ENCODE peak calls at places on chromosomes 13 and 19, in eight cellular contexts. One of them, this sample, is unnamed.

GRCh38 chr19:33500586-33500985 is 21.0 kb downstream of the PEPD start:
- DNase-seq in endothelial cell of umbilical vein: no peak
- DNase-seq in cardiac muscle cell: no peak
- DNase-seq in A549: no peak
- DNase-seq in BE2C: no peak
- DNase-seq in MM.1S: no peak
- DNase-seq in epithelial cell of proximal tubule: no peak
- DNase-seq in heart right ventricle: no peak
- DNase-seq in this sample: no peak

GRCh38 chr19:29563688-29564087 is 37.9 kb downstream of the VSTM2B start:
- DNase-seq in endothelial cell of umbilical vein: no peak
- DNase-seq in cardiac muscle cell: no peak
- DNase-seq in A549: no peak
- DNase-seq in BE2C: no peak
- DNase-seq in MM.1S: no peak
- DNase-seq in epithelial cell of proximal tubule: no peak
- DNase-seq in heart right ventricle: no peak
- DNase-seq in this sample: peak

GRCh38 chr13:23654111-23655110 is 84.2 kb downstream of the TNFRSF19 start:
- DNase-seq in endothelial cell of umbilical vein: no peak
- DNase-seq in cardiac muscle cell: peak
- DNase-seq in A549: no peak
- DNase-seq in BE2C: no peak
- DNase-seq in MM.1S: no peak
- DNase-seq in epithelial cell of proximal tubule: no peak
- DNase-seq in heart right ventricle: peak
- DNase-seq in this sample: no peak

GRCh38 chr19:40433391-40434216 is 7.8 kb upstream of the SERTAD1 start:
- DNase-seq in endothelial cell of umbilical vein: peak
- DNase-seq in cardiac muscle cell: peak
- DNase-seq in A549: peak
- DNase-seq in BE2C: peak
- DNase-seq in MM.1S: peak
- DNase-seq in epithelial cell of proximal tubule: no peak
- DNase-seq in heart right ventricle: peak
- DNase-seq in this sample: peak

GRCh38 chr19:8001995-8002849 is 3.2 kb downstream of the ELAVL1 start:
- DNase-seq in endothelial cell of umbilical vein: peak
- DNase-seq in cardiac muscle cell: peak
- DNase-seq in A549: peak
- DNase-seq in BE2C: peak
- DNase-seq in MM.1S: peak
- DNase-seq in epithelial cell of proximal tubule: no peak
- DNase-seq in heart right ventricle: peak
- DNase-seq in this sample: peak

GRCh38 chr19:11984986-11985385 is 20.1 kb downstream of the ZNF763 start:
- DNase-seq in endothelial cell of umbilical vein: no peak
- DNase-seq in cardiac muscle cell: no peak
- DNase-seq in A549: no peak
- DNase-seq in BE2C: peak
- DNase-seq in MM.1S: no peak
- DNase-seq in epithelial cell of proximal tubule: no peak
- DNase-seq in heart right ventricle: no peak
- DNase-seq in this sample: no peak

GRCh38 chr19:53906211-53907192 is 2.6 kb upstream of the CACNG7 start:
- DNase-seq in endothelial cell of umbilical vein: no peak
- DNase-seq in cardiac muscle cell: peak
- DNase-seq in A549: peak
- DNase-seq in BE2C: peak
- DNase-seq in MM.1S: no peak
- DNase-seq in epithelial cell of proximal tubule: no peak
- DNase-seq in heart right ventricle: peak
- DNase-seq in this sample: peak

GRCh38 chr19:52923782-52924593 is 760 bp upstream of the ZNF888 start:
- DNase-seq in endothelial cell of umbilical vein: peak
- DNase-seq in cardiac muscle cell: peak
- DNase-seq in A549: no peak
- DNase-seq in BE2C: no peak
- DNase-seq in MM.1S: no peak
- DNase-seq in epithelial cell of proximal tubule: no peak
- DNase-seq in heart right ventricle: peak
- DNase-seq in this sample: peak

GRCh38 chr13:50844181-50844875 is 836 bp upstream of the DLEU7 start:
- DNase-seq in endothelial cell of umbilical vein: no peak
- DNase-seq in cardiac muscle cell: no peak
- DNase-seq in A549: no peak
- DNase-seq in BE2C: no peak
- DNase-seq in MM.1S: no peak
- DNase-seq in epithelial cell of proximal tubule: no peak
- DNase-seq in heart right ventricle: no peak
- DNase-seq in this sample: no peak

GRCh38 chr13:50840327-50840726 is 3.2 kb downstream of the DLEU7 start:
- DNase-seq in endothelial cell of umbilical vein: no peak
- DNase-seq in cardiac muscle cell: no peak
- DNase-seq in A549: no peak
- DNase-seq in BE2C: no peak
- DNase-seq in MM.1S: no peak
- DNase-seq in epithelial cell of proximal tubule: no peak
- DNase-seq in heart right ventricle: no peak
- DNase-seq in this sample: no peak

GRCh38 chr13:50842711-50843255 is 709 bp downstream of the DLEU7 start:
- DNase-seq in endothelial cell of umbilical vein: no peak
- DNase-seq in cardiac muscle cell: no peak
- DNase-seq in A549: no peak
- DNase-seq in BE2C: no peak
- DNase-seq in MM.1S: no peak
- DNase-seq in epithelial cell of proximal tubule: no peak
- DNase-seq in heart right ventricle: peak
- DNase-seq in this sample: no peak

GRCh38 chr13:50843256-50844043 is at the start of gene DLEU7:
- DNase-seq in endothelial cell of umbilical vein: no peak
- DNase-seq in cardiac muscle cell: no peak
- DNase-seq in A549: no peak
- DNase-seq in BE2C: no peak
- DNase-seq in MM.1S: no peak
- DNase-seq in epithelial cell of proximal tubule: no peak
- DNase-seq in heart right ventricle: peak
- DNase-seq in this sample: no peak

DNA sequence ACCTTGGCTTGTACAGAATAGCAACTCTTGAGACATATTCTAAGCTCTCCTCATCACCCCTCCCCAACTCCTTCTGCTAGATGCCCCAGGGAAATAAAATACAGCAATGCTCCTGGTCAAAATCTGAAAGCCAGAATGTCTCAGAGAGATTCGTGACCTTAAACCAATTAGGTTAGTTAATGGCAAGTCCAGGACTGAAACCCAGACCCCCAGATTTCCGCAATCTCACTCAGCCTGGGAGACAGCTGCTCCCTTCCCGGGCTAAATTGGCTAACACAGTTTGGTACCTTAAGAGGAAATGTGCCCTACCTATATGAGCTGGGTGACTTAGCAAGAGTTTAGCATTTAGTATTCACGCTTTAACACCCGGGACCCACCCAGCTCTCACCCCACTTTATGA is 1.2 kb downstream of the DLEU7 start:
- DNase-seq in endothelial cell of umbilical vein: no peak
- DNase-seq in cardiac muscle cell: no peak
- DNase-seq in A549: no peak
- DNase-seq in BE2C: peak
- DNase-seq in MM.1S: no peak
- DNase-seq in epithelial cell of proximal tubule: no peak
- DNase-seq in heart right ventricle: no peak
- DNase-seq in this sample: no peak
- H3K4me3 ChIP-seq in endothelial cell of umbilical vein: no peak
- H3K4me3 ChIP-seq in cardiac muscle cell: no peak
- H3K4me3 ChIP-seq in A549: no peak
- H3K4me3 ChIP-seq in BE2C: no peak
- H3K4me3 ChIP-seq in MM.1S: no peak
- H3K4me3 ChIP-seq in epithelial cell of proximal tubule: no peak
- H3K4me3 ChIP-seq in heart right ventricle: no peak
- H3K4me3 ChIP-seq in this sample: no peak

GRCh38 chr19:1079566-1080111 is 12.7 kb downstream of the ARHGAP45 start:
- DNase-seq in endothelial cell of umbilical vein: no peak
- DNase-seq in cardiac muscle cell: no peak
- DNase-seq in A549: no peak
- DNase-seq in BE2C: peak
- DNase-seq in MM.1S: no peak
- DNase-seq in epithelial cell of proximal tubule: no peak
- DNase-seq in heart right ventricle: peak
- DNase-seq in this sample: no peak
- H3K4me3 ChIP-seq in endothelial cell of umbilical vein: no peak
- H3K4me3 ChIP-seq in cardiac muscle cell: no peak
- H3K4me3 ChIP-seq in A549: no peak
- H3K4me3 ChIP-seq in BE2C: no peak
- H3K4me3 ChIP-seq in MM.1S: no peak
- H3K4me3 ChIP-seq in epithelial cell of proximal tubule: no peak
- H3K4me3 ChIP-seq in heart right ventricle: no peak
- H3K4me3 ChIP-seq in this sample: no peak

GRCh38 chr13:39452834-39453233 is 150.2 kb downstream of the LHFPL6 start:
- DNase-seq in endothelial cell of umbilical vein: no peak
- DNase-seq in cardiac muscle cell: no peak
- DNase-seq in A549: no peak
- DNase-seq in BE2C: no peak
- DNase-seq in MM.1S: no peak
- DNase-seq in epithelial cell of proximal tubule: no peak
- DNase-seq in heart right ventricle: no peak
- DNase-seq in this sample: no peak

GRCh38 chr13:39450176-39450575 is 152.8 kb downstream of the LHFPL6 start:
- DNase-seq in endothelial cell of umbilical vein: no peak
- DNase-seq in cardiac muscle cell: no peak
- DNase-seq in A549: no peak
- DNase-seq in BE2C: no peak
- DNase-seq in MM.1S: no peak
- DNase-seq in epithelial cell of proximal tubule: no peak
- DNase-seq in heart right ventricle: no peak
- DNase-seq in this sample: no peak

GRCh38 chr13:39452412-39452811 is 150.6 kb downstream of the LHFPL6 start:
- DNase-seq in endothelial cell of umbilical vein: no peak
- DNase-seq in cardiac muscle cell: peak
- DNase-seq in A549: no peak
- DNase-seq in BE2C: no peak
- DNase-seq in MM.1S: no peak
- DNase-seq in epithelial cell of proximal tubule: no peak
- DNase-seq in heart right ventricle: no peak
- DNase-seq in this sample: no peak

GRCh38 chr13:39451301-39451700 is 151.7 kb downstream of the LHFPL6 start:
- DNase-seq in endothelial cell of umbilical vein: peak
- DNase-seq in cardiac muscle cell: peak
- DNase-seq in A549: no peak
- DNase-seq in BE2C: no peak
- DNase-seq in MM.1S: no peak
- DNase-seq in epithelial cell of proximal tubule: peak
- DNase-seq in heart right ventricle: no peak
- DNase-seq in this sample: peak

DNA sequence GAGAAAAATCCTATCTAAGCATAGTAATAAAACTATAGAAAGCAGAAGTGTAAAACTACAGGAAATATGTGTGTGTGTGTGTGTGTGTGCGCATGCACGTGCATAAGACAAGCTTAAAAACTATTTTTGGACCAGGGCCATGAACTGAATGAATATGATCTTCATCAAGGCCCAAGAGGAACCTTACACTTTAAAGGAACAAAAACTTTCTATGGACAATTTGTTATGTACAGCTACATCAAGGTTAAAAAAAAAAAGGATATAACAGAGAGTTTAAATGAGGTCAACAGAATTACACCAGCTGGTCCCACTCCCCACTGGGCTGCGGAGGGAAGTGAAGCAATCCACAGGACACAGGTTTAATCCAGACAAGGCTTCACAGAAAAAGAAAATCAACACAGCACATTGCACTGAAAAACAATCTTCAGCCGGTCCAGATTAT is 151.1 kb downstream of the LHFPL6 start:
- DNase-seq in endothelial cell of umbilical vein: peak
- DNase-seq in cardiac muscle cell: peak
- DNase-seq in A549: no peak
- DNase-seq in BE2C: no peak
- DNase-seq in MM.1S: no peak
- DNase-seq in epithelial cell of proximal tubule: no peak
- DNase-seq in heart right ventricle: peak
- DNase-seq in this sample: peak
- H3K4me3 ChIP-seq in endothelial cell of umbilical vein: no peak
- H3K4me3 ChIP-seq in cardiac muscle cell: no peak
- H3K4me3 ChIP-seq in A549: no peak
- H3K4me3 ChIP-seq in BE2C: no peak
- H3K4me3 ChIP-seq in MM.1S: no peak
- H3K4me3 ChIP-seq in epithelial cell of proximal tubule: no peak
- H3K4me3 ChIP-seq in heart right ventricle: no peak
- H3K4me3 ChIP-seq in this sample: no peak

DNA sequence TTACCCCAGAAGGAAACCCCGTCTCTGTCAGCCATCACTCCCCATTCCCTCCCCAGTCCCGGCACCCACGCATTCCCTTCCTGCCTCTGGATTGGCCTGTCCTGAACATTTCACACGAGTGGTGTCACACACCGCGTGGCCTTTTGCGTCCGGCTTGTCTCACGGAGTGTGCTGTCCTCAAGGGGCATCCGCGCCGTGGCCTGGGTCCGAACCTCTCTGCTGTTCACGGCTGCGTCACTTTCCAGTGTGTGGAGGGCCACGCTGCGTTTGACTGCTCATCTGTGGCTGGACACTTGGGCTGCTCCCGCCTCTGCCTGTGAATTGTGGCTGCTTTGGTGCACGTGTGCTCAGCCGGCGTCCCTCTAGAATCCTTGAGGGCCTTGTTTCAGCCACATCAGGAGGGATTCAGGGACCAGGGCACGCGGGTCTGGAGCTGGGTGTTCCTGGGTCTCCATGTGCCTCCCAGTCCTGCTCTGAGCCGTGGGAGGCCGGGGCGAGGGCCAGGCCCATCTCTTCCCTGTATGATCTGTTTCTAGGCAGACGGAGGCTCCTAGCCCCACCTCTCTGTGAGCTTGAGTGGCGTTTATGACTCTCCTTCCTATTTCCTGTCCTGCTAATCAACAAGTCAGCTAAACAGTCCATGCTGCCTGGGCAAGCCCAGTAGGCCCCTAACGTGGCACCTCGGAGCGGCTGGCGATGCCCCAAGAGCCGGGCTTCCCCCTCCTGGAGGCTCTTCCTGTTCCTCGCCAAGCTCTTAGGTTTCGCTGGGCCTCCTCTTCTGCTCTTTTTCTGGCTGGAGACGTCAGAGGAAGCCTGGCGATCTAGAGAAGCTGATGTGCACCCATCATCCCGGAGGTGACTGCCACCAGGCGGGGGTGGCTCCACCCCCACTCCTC is 8.1 kb downstream of the STK11 start:
- DNase-seq in endothelial cell of umbilical vein: peak
- DNase-seq in cardiac muscle cell: peak
- DNase-seq in A549: no peak
- DNase-seq in BE2C: peak
- DNase-seq in MM.1S: no peak
- DNase-seq in epithelial cell of proximal tubule: no peak
- DNase-seq in heart right ventricle: peak
- DNase-seq in this sample: peak
- H3K4me3 ChIP-seq in endothelial cell of umbilical vein: no peak
- H3K4me3 ChIP-seq in cardiac muscle cell: no peak
- H3K4me3 ChIP-seq in A549: no peak
- H3K4me3 ChIP-seq in BE2C: no peak
- H3K4me3 ChIP-seq in MM.1S: no peak
- H3K4me3 ChIP-seq in epithelial cell of proximal tubule: no peak
- H3K4me3 ChIP-seq in heart right ventricle: peak
- H3K4me3 ChIP-seq in this sample: no peak

This sample was measured in body of pancreas.